ENCODE peak calls at places on chromosomes 7 and 10, in five cellular contexts. One of them, this sample, is unnamed.
A peak's percentile ranks its signal among the peaks of the same experiment; 100 is the strongest.

GRCh38 chr10:72250666-72251065 is 23.1 kb upstream of the DDIT4 start:
- DNase-seq in sigmoid colon: peak; percentile 91
- DNase-seq in spleen: peak; percentile 63
- DNase-seq in heart right ventricle: peak; percentile 61
- DNase-seq in right lobe of liver: peak; percentile 63
- DNase-seq in this sample: no peak

GRCh38 chr7:116859323-116859722 is 3.1 kb upstream of the CAPZA2 start:
- DNase-seq in sigmoid colon: no peak
- DNase-seq in spleen: no peak
- DNase-seq in heart right ventricle: no peak
- DNase-seq in right lobe of liver: no peak
- DNase-seq in this sample: no peak

GRCh38 chr7:150567168-150567567 is at the start of gene GIMAP4:
- DNase-seq in sigmoid colon: no peak
- DNase-seq in spleen: peak; percentile 62
- DNase-seq in heart right ventricle: no peak
- DNase-seq in right lobe of liver: no peak
- DNase-seq in this sample: no peak

GRCh38 chr10:102802920-102803534 is 34.2 kb downstream of the CYP17A1 start:
- DNase-seq in sigmoid colon: peak; percentile 91
- DNase-seq in spleen: no peak
- DNase-seq in heart right ventricle: no peak
- DNase-seq in right lobe of liver: no peak
- DNase-seq in this sample: no peak

GRCh38 chr10:78065616-78066410 is 32.1 kb downstream of the RPS24 start:
- DNase-seq in sigmoid colon: no peak
- DNase-seq in spleen: no peak
- DNase-seq in heart right ventricle: no peak
- DNase-seq in right lobe of liver: peak; percentile 24
- DNase-seq in this sample: no peak

GRCh38 chr10:61936770-61937169 is 35.3 kb downstream of the ARID5B start:
- DNase-seq in sigmoid colon: no peak
- DNase-seq in spleen: no peak
- DNase-seq in heart right ventricle: no peak
- DNase-seq in right lobe of liver: no peak
- DNase-seq in this sample: no peak

GRCh38 chr10:97685395-97685958 is 1.6 kb downstream of the AVPI1 start:
- DNase-seq in sigmoid colon: peak; percentile 73
- DNase-seq in spleen: no peak
- DNase-seq in heart right ventricle: no peak
- DNase-seq in right lobe of liver: peak; percentile 66
- DNase-seq in this sample: peak; percentile 41

GRCh38 chr7:106425017-106425719 is 140.4 kb upstream of the NAMPT start:
- DNase-seq in sigmoid colon: peak; percentile 93
- DNase-seq in spleen: no peak
- DNase-seq in heart right ventricle: no peak
- DNase-seq in right lobe of liver: peak; percentile 64
- DNase-seq in this sample: peak; percentile 59

GRCh38 chr7:30974605-30975256 is 11.0 kb downstream of the GHRHR start:
- DNase-seq in sigmoid colon: peak; percentile 62
- DNase-seq in spleen: no peak
- DNase-seq in heart right ventricle: peak; percentile 48
- DNase-seq in right lobe of liver: no peak
- DNase-seq in this sample: no peak

GRCh38 chr10:79463578-79464496 is 18.4 kb upstream of the ZCCHC24 start:
- DNase-seq in sigmoid colon: no peak
- DNase-seq in spleen: no peak
- DNase-seq in heart right ventricle: peak; percentile 53
- DNase-seq in right lobe of liver: no peak
- DNase-seq in this sample: no peak

GRCh38 chr7:98238976-98239375 is 13.1 kb downstream of the TECPR1 start:
- DNase-seq in sigmoid colon: no peak
- DNase-seq in spleen: no peak
- DNase-seq in heart right ventricle: no peak
- DNase-seq in right lobe of liver: no peak
- DNase-seq in this sample: no peak

GRCh38 chr7:18555968-18556367 is 60.4 kb downstream of the HDAC9 start:
- DNase-seq in sigmoid colon: no peak
- DNase-seq in spleen: no peak
- DNase-seq in heart right ventricle: no peak
- DNase-seq in right lobe of liver: no peak
- DNase-seq in this sample: no peak

GRCh38 chr7:150401424-150401790 is 22.3 kb downstream of the ZNF775 start:
- DNase-seq in sigmoid colon: no peak
- DNase-seq in spleen: no peak
- DNase-seq in heart right ventricle: no peak
- DNase-seq in right lobe of liver: no peak
- DNase-seq in this sample: no peak

GRCh38 chr10:116771101-116771705 is 28.8 kb upstream of the HSPA12A start:
- DNase-seq in sigmoid colon: peak; percentile 89
- DNase-seq in spleen: no peak
- DNase-seq in heart right ventricle: peak; percentile 46
- DNase-seq in right lobe of liver: peak; percentile 54
- DNase-seq in this sample: no peak

GRCh38 chr7:91169819-91170218 is 94.4 kb upstream of the FZD1 start:
- DNase-seq in sigmoid colon: no peak
- DNase-seq in spleen: no peak
- DNase-seq in heart right ventricle: no peak
- DNase-seq in right lobe of liver: no peak
- DNase-seq in this sample: no peak

GRCh38 chr7:141354251-141354650 is 197.0 kb upstream of the AGK start:
- DNase-seq in sigmoid colon: no peak
- DNase-seq in spleen: no peak
- DNase-seq in heart right ventricle: no peak
- DNase-seq in right lobe of liver: no peak
- DNase-seq in this sample: no peak

GRCh38 chr7:25075459-25075858 is 49.6 kb downstream of the CYCS start:
- DNase-seq in sigmoid colon: no peak
- DNase-seq in spleen: no peak
- DNase-seq in heart right ventricle: no peak
- DNase-seq in right lobe of liver: no peak
- DNase-seq in this sample: no peak

GRCh38 chr10:71771821-71772617 is 1.3 kb downstream of the VSIR start:
- DNase-seq in sigmoid colon: peak; percentile 96
- DNase-seq in spleen: no peak
- DNase-seq in heart right ventricle: peak; percentile 76
- DNase-seq in right lobe of liver: no peak
- DNase-seq in this sample: no peak

GRCh38 chr10:5155951-5156350 is 29.0 kb downstream of the AKR1C8 start:
- DNase-seq in sigmoid colon: no peak
- DNase-seq in spleen: no peak
- DNase-seq in heart right ventricle: no peak
- DNase-seq in right lobe of liver: no peak
- DNase-seq in this sample: no peak

GRCh38 chr7:43700059-43700501 is 29.2 kb downstream of the COA1 start:
- DNase-seq in sigmoid colon: no peak
- DNase-seq in spleen: no peak
- DNase-seq in heart right ventricle: no peak
- DNase-seq in right lobe of liver: no peak
- DNase-seq in this sample: no peak

GRCh38 chr10:16986406-16987128 is 143.0 kb downstream of the CUBN start:
- DNase-seq in sigmoid colon: no peak
- DNase-seq in spleen: no peak
- DNase-seq in heart right ventricle: no peak
- DNase-seq in right lobe of liver: no peak
- DNase-seq in this sample: peak; percentile 36

GRCh38 chr7:133649593-133649992 is 396.7 kb downstream of the EXOC4 start:
- DNase-seq in sigmoid colon: no peak
- DNase-seq in spleen: no peak
- DNase-seq in heart right ventricle: no peak
- DNase-seq in right lobe of liver: no peak
- DNase-seq in this sample: no peak

GRCh38 chr7:133196872-133197612 is 55.8 kb upstream of the EXOC4 start:
- DNase-seq in sigmoid colon: no peak
- DNase-seq in spleen: no peak
- DNase-seq in heart right ventricle: no peak
- DNase-seq in right lobe of liver: no peak
- DNase-seq in this sample: no peak

GRCh38 chr7:130189281-130189782 is 15.9 kb downstream of the TMEM209 start:
- DNase-seq in sigmoid colon: no peak
- DNase-seq in spleen: no peak
- DNase-seq in heart right ventricle: no peak
- DNase-seq in right lobe of liver: no peak
- DNase-seq in this sample: no peak

GRCh38 chr10:115857856-115858255 is 415.1 kb downstream of the GFRA1 start:
- DNase-seq in sigmoid colon: no peak
- DNase-seq in spleen: no peak
- DNase-seq in heart right ventricle: no peak
- DNase-seq in right lobe of liver: no peak
- DNase-seq in this sample: no peak

GRCh38 chr7:18350678-18351077 is 144.9 kb upstream of the HDAC9 start:
- DNase-seq in sigmoid colon: no peak
- DNase-seq in spleen: no peak
- DNase-seq in heart right ventricle: no peak
- DNase-seq in right lobe of liver: no peak
- DNase-seq in this sample: no peak

GRCh38 chr7:38160003-38160571 is 18.0 kb upstream of the STARD3NL start:
- DNase-seq in sigmoid colon: no peak
- DNase-seq in spleen: no peak
- DNase-seq in heart right ventricle: no peak
- DNase-seq in right lobe of liver: no peak
- DNase-seq in this sample: no peak

GRCh38 chr7:101935521-101936141 is 118.2 kb downstream of the CUX1 start:
- DNase-seq in sigmoid colon: peak; percentile 66
- DNase-seq in spleen: peak; percentile 54
- DNase-seq in heart right ventricle: peak; percentile 67
- DNase-seq in right lobe of liver: peak; percentile 94
- DNase-seq in this sample: no peak

GRCh38 chr10:133102415-133103095 is 14.8 kb downstream of the ADGRA1 start:
- DNase-seq in sigmoid colon: no peak
- DNase-seq in spleen: no peak
- DNase-seq in heart right ventricle: no peak
- DNase-seq in right lobe of liver: no peak
- DNase-seq in this sample: no peak

GRCh38 chr10:25294032-25294926 is 119.5 kb downstream of the GPR158 start:
- DNase-seq in sigmoid colon: no peak
- DNase-seq in spleen: no peak
- DNase-seq in heart right ventricle: no peak
- DNase-seq in right lobe of liver: no peak
- DNase-seq in this sample: no peak

GRCh38 chr7:1848911-1849311 is 178.8 kb downstream of the ELFN1 start:
- DNase-seq in sigmoid colon: no peak
- DNase-seq in spleen: peak; percentile 35
- DNase-seq in heart right ventricle: peak; percentile 4
- DNase-seq in right lobe of liver: peak; percentile 27
- DNase-seq in this sample: no peak

DNA sequence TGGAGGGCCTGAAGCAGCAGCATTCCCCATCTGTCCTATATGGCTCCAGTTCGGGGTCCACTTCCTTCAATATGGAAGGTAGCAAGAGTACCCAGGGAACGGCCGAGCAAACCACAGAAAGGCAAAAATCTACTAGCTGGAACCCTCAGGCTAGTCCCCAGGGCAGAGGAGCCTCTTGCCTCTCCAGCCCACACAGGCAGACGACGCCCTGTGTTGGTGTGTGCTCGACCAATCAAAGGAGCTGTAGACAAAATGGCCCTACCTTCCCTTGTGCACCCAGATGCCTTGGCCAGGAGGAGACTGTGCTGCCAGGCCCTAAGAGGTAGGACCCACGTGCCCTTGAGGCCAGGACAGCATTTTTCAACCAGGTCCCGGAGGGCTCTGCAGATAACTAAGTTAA is 91.5 kb downstream of the FAM53B start:
- DNase-seq in sigmoid colon: no peak
- DNase-seq in spleen: peak; percentile 76
- DNase-seq in heart right ventricle: no peak
- DNase-seq in right lobe of liver: no peak
- DNase-seq in this sample: no peak
- H3K4me1 ChIP-seq in sigmoid colon: peaks cover 50% of the 10 kb centered on the region
- H3K4me1 ChIP-seq in spleen: peaks cover 76% of the 10 kb centered on the region
- H3K4me1 ChIP-seq in heart right ventricle: peaks cover 93% of the 10 kb centered on the region
- H3K4me1 ChIP-seq in right lobe of liver: peaks cover 4% of the 10 kb centered on the region
- H3K4me1 ChIP-seq in this sample: peaks cover 47% of the 10 kb centered on the region

GRCh38 chr10:93337309-93337721 is 144.8 kb downstream of the MYOF start:
- DNase-seq in sigmoid colon: no peak
- DNase-seq in spleen: no peak
- DNase-seq in heart right ventricle: no peak
- DNase-seq in right lobe of liver: no peak
- DNase-seq in this sample: no peak
- H3K4me3 ChIP-seq in sigmoid colon: no peak overlapping the region
- H3K4me3 ChIP-seq in spleen: no peak overlapping the region
- H3K4me3 ChIP-seq in heart right ventricle: no peak overlapping the region
- H3K4me3 ChIP-seq in right lobe of liver: no peak overlapping the region
- H3K4me3 ChIP-seq in this sample: no peak overlapping the region

DNA sequence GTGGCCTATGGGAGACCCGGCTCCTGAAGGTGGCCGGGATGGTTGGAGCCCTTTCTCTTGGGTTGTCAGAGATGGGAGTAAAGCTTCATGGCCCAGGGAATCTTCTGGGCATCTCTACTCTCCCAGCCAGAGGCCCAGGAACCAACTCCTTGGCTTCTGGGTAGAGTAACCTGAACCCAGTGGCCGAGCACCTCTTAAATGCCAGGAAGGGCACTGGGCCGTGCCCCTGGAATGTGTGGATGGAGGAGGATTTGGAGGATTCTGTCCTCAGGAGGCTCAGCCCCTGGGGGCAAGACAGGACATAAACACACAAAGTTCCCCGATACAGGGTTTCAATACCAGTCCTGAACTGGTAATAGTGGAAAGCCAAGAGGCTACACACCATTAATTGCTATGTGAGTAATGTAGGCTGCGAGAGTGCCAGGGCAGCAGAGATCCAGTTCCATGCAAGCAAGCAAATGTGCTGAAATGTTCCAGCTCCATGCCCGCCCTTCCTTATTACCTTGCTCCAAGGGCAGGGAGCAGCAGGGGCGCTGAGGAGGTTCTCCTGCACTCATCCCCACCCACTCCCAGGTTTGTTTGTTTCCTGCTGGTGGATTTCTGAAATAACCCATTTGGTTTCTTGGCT is 1.2 kb downstream of the PALD1 start:
- DNase-seq in sigmoid colon: no peak
- DNase-seq in spleen: no peak
- DNase-seq in heart right ventricle: no peak
- DNase-seq in right lobe of liver: no peak
- DNase-seq in this sample: no peak
- H3K4me1 ChIP-seq in sigmoid colon: peaks cover 63% of the 10 kb centered on the region
- H3K4me1 ChIP-seq in spleen: peaks cover 58% of the 10 kb centered on the region
- H3K4me1 ChIP-seq in heart right ventricle: peaks cover 69% of the 10 kb centered on the region
- H3K4me1 ChIP-seq in right lobe of liver: no peaks in the 10 kb centered on the region
- H3K4me1 ChIP-seq in this sample: peaks cover 33% of the 10 kb centered on the region

GRCh38 chr7:66269978-66270377 is 64.8 kb downstream of the TPST1 start:
- DNase-seq in sigmoid colon: no peak
- DNase-seq in spleen: no peak
- DNase-seq in heart right ventricle: no peak
- DNase-seq in right lobe of liver: no peak
- DNase-seq in this sample: no peak

GRCh38 chr7:66265566-66265965 is 60.4 kb downstream of the TPST1 start:
- DNase-seq in sigmoid colon: no peak
- DNase-seq in spleen: no peak
- DNase-seq in heart right ventricle: no peak
- DNase-seq in right lobe of liver: no peak
- DNase-seq in this sample: no peak

GRCh38 chr7:66261941-66262340 is 56.8 kb downstream of the TPST1 start:
- DNase-seq in sigmoid colon: no peak
- DNase-seq in spleen: no peak
- DNase-seq in heart right ventricle: no peak
- DNase-seq in right lobe of liver: no peak
- DNase-seq in this sample: no peak

GRCh38 chr7:66263936-66264335 is 58.8 kb downstream of the TPST1 start:
- DNase-seq in sigmoid colon: no peak
- DNase-seq in spleen: no peak
- DNase-seq in heart right ventricle: no peak
- DNase-seq in right lobe of liver: no peak
- DNase-seq in this sample: no peak

GRCh38 chr7:66267249-66267648 is 62.1 kb downstream of the TPST1 start:
- DNase-seq in sigmoid colon: peak; percentile 74
- DNase-seq in spleen: no peak
- DNase-seq in heart right ventricle: no peak
- DNase-seq in right lobe of liver: no peak
- DNase-seq in this sample: no peak
- H3K4me3 ChIP-seq in sigmoid colon: no peak overlapping the region
- H3K4me3 ChIP-seq in spleen: no peak overlapping the region
- H3K4me3 ChIP-seq in heart right ventricle: no peak overlapping the region
- H3K4me3 ChIP-seq in right lobe of liver: no peak overlapping the region
- H3K4me3 ChIP-seq in this sample: no peak overlapping the region

This sample was measured in keratinocyte.